ENCODE peak calls at places on chromosomes 2 and 18, in eight cellular contexts. L is left lung, W is GM23248, I is HL-60, N is AG04450, K is A549, X is prostate gland, P is fibroblast of pulmonary artery. O is an unnamed sample.
A peak's percentile ranks its signal among the peaks of the same experiment; 100 is the strongest.

GRCh38 chr2:939936-940620 is 10.6 kb upstream of the SNTG2 start:
- DNase-seq in L (no peak), W (peak; percentile 77), I (no peak), N (no peak), K (no peak), X (no peak), P (peak; percentile 56), O (no peak)

GRCh38 chr2:173075056-173075780 is 428 bp upstream of the MAP3K20 start:
- DNase-seq in L (no peak), W (peak; percentile 36), I (no peak), N (no peak), K (no peak), X (no peak), P (no peak), O (no peak)

GRCh38 chr2:208300847-208301618 is 35.0 kb downstream of the PIKFYVE start:
- DNase-seq in L (no peak), W (no peak), I (no peak), N (no peak), K (no peak), X (no peak), P (no peak), O (no peak)

GRCh38 chr18:23718731-23719130 is 29.5 kb downstream of the LAMA3 start:
- DNase-seq in L (no peak), W (no peak), I (no peak), N (no peak), K (no peak), X (no peak), P (no peak), O (no peak)

GRCh38 chr18:55064760-55065159 is 105.5 kb upstream of the CCDC68 start:
- DNase-seq in L (no peak), W (no peak), I (no peak), N (no peak), K (no peak), X (no peak), P (no peak), O (no peak)

GRCh38 chr2:23806665-23807064 is 120.3 kb downstream of the ATAD2B start:
- DNase-seq in L (no peak), W (no peak), I (no peak), N (no peak), K (no peak), X (no peak), P (no peak), O (no peak)

GRCh38 chr2:178363252-178363651 is 87.7 kb downstream of the PRKRA start:
- DNase-seq in L (no peak), W (peak; percentile 76), I (no peak), N (no peak), K (peak; percentile 43), X (peak; percentile 24), P (peak; percentile 90), O (no peak)

GRCh38 chr2:181998045-181998444 is 12.4 kb downstream of the PPP1R1C start:
- DNase-seq in L (no peak), W (peak; percentile 7), I (no peak), N (no peak), K (no peak), X (no peak), P (no peak), O (no peak)

GRCh38 chr2:73651586-73652230 is 9.5 kb upstream of the NAT8 start:
- DNase-seq in L (no peak), W (no peak), I (no peak), N (no peak), K (no peak), X (no peak), P (no peak), O (no peak)

GRCh38 chr18:55478301-55478660 is 109.7 kb downstream of the TCF4 start:
- DNase-seq in L (no peak), W (no peak), I (no peak), N (no peak), K (no peak), X (no peak), P (no peak), O (no peak)

GRCh38 chr2:161343235-161343634 is 35.0 kb downstream of the PSMD14 start:
- DNase-seq in L (no peak), W (no peak), I (no peak), N (no peak), K (no peak), X (no peak), P (no peak), O (no peak)

GRCh38 chr2:54471221-54471711 is 15.1 kb downstream of the SPTBN1 start:
- DNase-seq in L (no peak), W (peak; percentile 45), I (no peak), N (peak; percentile 23), K (peak; percentile 82), X (no peak), P (peak; percentile 90), O (no peak)

GRCh38 chr2:54468643-54469042 is 12.5 kb downstream of the SPTBN1 start:
- DNase-seq in L (no peak), W (peak; percentile 85), I (no peak), N (no peak), K (no peak), X (no peak), P (no peak), O (no peak)

GRCh38 chr2:54466880-54467279 is 10.8 kb downstream of the SPTBN1 start:
- DNase-seq in L (no peak), W (peak; percentile 28), I (no peak), N (no peak), K (no peak), X (peak; percentile 10), P (no peak), O (no peak)

GRCh38 chr2:54470241-54470938 is 14.3 kb downstream of the SPTBN1 start:
- DNase-seq in L (no peak), W (peak; percentile 60), I (no peak), N (peak; percentile 24), K (no peak), X (no peak), P (peak; percentile 73), O (no peak)

DNA sequence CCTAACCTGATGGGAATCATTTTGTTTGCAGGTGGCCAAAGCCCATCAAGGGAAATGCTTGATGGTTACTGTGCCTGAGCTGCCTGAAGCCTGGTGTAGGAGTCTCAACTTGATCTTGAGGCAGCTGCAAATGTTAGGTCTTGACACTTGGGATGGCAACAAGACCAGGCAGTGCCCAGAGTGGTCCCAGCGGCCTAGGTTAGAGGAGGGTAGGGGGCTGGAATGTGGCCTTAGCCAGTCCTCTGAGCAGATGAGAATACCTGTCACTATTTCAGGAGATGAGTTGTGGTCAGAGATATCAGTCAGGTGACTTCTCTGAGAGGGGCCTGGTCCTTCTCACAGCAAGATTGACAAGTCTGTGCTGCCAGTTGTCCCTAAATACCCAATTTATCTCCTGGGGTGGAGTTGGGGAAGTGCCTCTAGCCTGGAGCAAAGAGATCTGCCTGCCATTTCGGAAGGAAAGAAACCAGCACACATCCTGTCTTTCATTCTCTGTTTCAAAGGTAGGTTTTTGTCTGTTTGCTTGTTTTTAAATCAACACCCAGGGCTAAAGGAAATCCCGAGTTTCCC is 13.4 kb downstream of the SPTBN1 start:
- DNase-seq in L (no peak), W (no peak), I (no peak), N (no peak), K (no peak), X (no peak), P (no peak), O (no peak)
- H3K4me3 ChIP-seq in L (no peak overlapping the region), W (no peak overlapping the region), I (no peak overlapping the region), N (no peak overlapping the region), K (no peak overlapping the region), X (no peak overlapping the region), P (no peak overlapping the region), O (no peak overlapping the region)

GRCh38 chr2:28360066-28360741 is 32.5 kb upstream of the FOSL2 start:
- DNase-seq in L (no peak), W (no peak), I (peak; percentile 43), N (no peak), K (no peak), X (no peak), P (no peak), O (no peak)
- H3K4me3 ChIP-seq in L (no peak overlapping the region), W (no peak overlapping the region), I (no peak overlapping the region), N (no peak overlapping the region), K (no peak overlapping the region), X (no peak overlapping the region), P (no peak overlapping the region), O (no peak overlapping the region)

GRCh38 chr18:79476918-79477685 is 81.4 kb downstream of the NFATC1 start:
- DNase-seq in L (peak; percentile 27), W (no peak), I (no peak), N (no peak), K (no peak), X (no peak), P (no peak), O (no peak)

GRCh38 chr18:79478484-79479113 is 82.9 kb downstream of the NFATC1 start:
- DNase-seq in L (peak; percentile 76), W (no peak), I (no peak), N (no peak), K (no peak), X (no peak), P (no peak), O (peak; percentile 69)

GRCh38 chr18:79476031-79476917 is 80.5 kb downstream of the NFATC1 start:
- DNase-seq in L (peak; percentile 58), W (no peak), I (no peak), N (no peak), K (no peak), X (no peak), P (no peak), O (peak; percentile 36)

GRCh38 chr18:79479114-79479760 is 83.5 kb downstream of the NFATC1 start:
- DNase-seq in L (peak; percentile 55), W (no peak), I (no peak), N (no peak), K (no peak), X (no peak), P (no peak), O (peak; percentile 23)

GRCh38 chr18:79477711-79478483 is 82.2 kb downstream of the NFATC1 start:
- DNase-seq in L (peak; percentile 58), W (no peak), I (no peak), N (no peak), K (no peak), X (no peak), P (no peak), O (peak; percentile 51)
- H3K4me3 ChIP-seq in L (no peak overlapping the region), W (no peak overlapping the region), I (no peak overlapping the region), N (no peak overlapping the region), K (no peak overlapping the region), X (no peak overlapping the region), P (no peak overlapping the region), O (no peak overlapping the region)

GRCh38 chr2:219252084-219252483 is 959 bp upstream of the TUBA4B start:
- DNase-seq in L (no peak), W (peak; percentile 3), I (no peak), N (no peak), K (no peak), X (no peak), P (no peak), O (no peak)
- H3K4me3 ChIP-seq in L (no peak overlapping the region), W (no peak overlapping the region), I (peak overlapping the region; percentile 79), N (no peak overlapping the region), K (peak overlapping the region; percentile 71), X (peak overlapping the region; percentile 64), P (no peak overlapping the region), O (peak overlapping the region; percentile 75)

GRCh38 chr2:237128026-237128703 is 42.5 kb downstream of the COPS8 start:
- DNase-seq in L (peak; percentile 89), W (peak; percentile 99), I (no peak), N (peak; percentile 97), K (peak; percentile 92), X (peak; percentile 71), P (peak; percentile 98), O (peak; percentile 97)
- H3K4me3 ChIP-seq in L (no peak overlapping the region), W (no peak overlapping the region), I (no peak overlapping the region), N (no peak overlapping the region), K (no peak overlapping the region), X (no peak overlapping the region), P (no peak overlapping the region), O (no peak overlapping the region)